ENCODE peak calls at places on chromosome 13, in eight cellular contexts. Q is AG04450; T is psoas muscle; Z is activated CD8-positive, alpha-beta T cell treated with anti-CD3 and anti-CD28 coated beads for 36 hours; A is breast epithelium; L is heart left ventricle; X is endothelial cell; B is adrenal gland. G is an unnamed sample.

GRCh38 chr13:35923347-35923746 is 207.8 kb downstream of the DCLK1 start:
- DNase-seq in Z (no peak), A (no peak), X (no peak), B (peak; percentile 44), L (peak; percentile 52), T (no peak), Q (no peak), G (peak; percentile 66)

GRCh38 chr13:21979156-21979819 is 308.4 kb downstream of the FGF9 start:
- DNase-seq in B (no peak), Q (no peak), L (no peak), T (no peak), Z (no peak), X (no peak), A (no peak), G (no peak)

GRCh38 chr13:42996584-42996983 is 4.5 kb upstream of the EPSTI1 start:
- DNase-seq in T (no peak), Z (no peak), L (no peak), A (no peak), B (no peak), Q (peak; percentile 81), X (no peak), G (no peak)

GRCh38 chr13:29498426-29499040 is 97.0 kb downstream of the SLC7A1 start:
- DNase-seq in B (no peak), L (no peak), A (no peak), T (no peak), Q (no peak), Z (no peak), X (no peak), G (no peak)

GRCh38 chr13:79709526-79709925 is 228.6 kb downstream of the NDFIP2 start:
- DNase-seq in Q (no peak), B (no peak), Z (no peak), L (no peak), X (no peak), T (no peak), A (no peak), G (no peak)

GRCh38 chr13:110006304-110006703 is 219.9 kb upstream of the IRS2 start:
- DNase-seq in Z (no peak), T (no peak), B (peak; percentile 20), A (peak; percentile 74), Q (no peak), L (peak; percentile 48), X (no peak), G (no peak)

GRCh38 chr13:112519517-112520060 is 68.4 kb downstream of the TUBGCP3 start:
- DNase-seq in X (no peak), A (no peak), Q (no peak), Z (no peak), B (no peak), L (no peak), T (no peak), G (no peak)

GRCh38 chr13:41418027-41418426 is 39.3 kb upstream of the RGCC start:
- DNase-seq in B (no peak), Z (no peak), Q (peak; percentile 36), T (no peak), L (no peak), A (no peak), X (no peak), G (peak; percentile 8)

GRCh38 chr13:36297600-36298338 is at the start of gene CCDC169:
- DNase-seq in T (peak; percentile 80), Z (peak; percentile 61), B (peak; percentile 82), X (peak; percentile 69), L (peak; percentile 82), Q (peak; percentile 10), A (peak; percentile 68), G (peak; percentile 88)

GRCh38 chr13:52882803-52883202 is 34.4 kb upstream of the PCDH8 start:
- DNase-seq in Z (no peak), T (no peak), X (no peak), Q (no peak), L (no peak), B (no peak), A (no peak), G (no peak)

GRCh38 chr13:31115616-31116015 is 46.1 kb downstream of the HSPH1 start:
- DNase-seq in B (no peak), L (no peak), Z (no peak), T (no peak), Q (no peak), X (no peak), A (no peak), G (peak; percentile 38)

GRCh38 chr13:74346960-74347359 is 212.8 kb upstream of the KLF12 start:
- DNase-seq in B (no peak), X (no peak), Q (no peak), Z (no peak), T (no peak), L (no peak), A (no peak), G (no peak)

GRCh38 chr13:76329004-76329403 is 557.2 kb downstream of the KCTD12 start:
- DNase-seq in L (no peak), A (no peak), Q (no peak), T (no peak), X (no peak), Z (no peak), B (no peak), G (no peak)

DNA sequence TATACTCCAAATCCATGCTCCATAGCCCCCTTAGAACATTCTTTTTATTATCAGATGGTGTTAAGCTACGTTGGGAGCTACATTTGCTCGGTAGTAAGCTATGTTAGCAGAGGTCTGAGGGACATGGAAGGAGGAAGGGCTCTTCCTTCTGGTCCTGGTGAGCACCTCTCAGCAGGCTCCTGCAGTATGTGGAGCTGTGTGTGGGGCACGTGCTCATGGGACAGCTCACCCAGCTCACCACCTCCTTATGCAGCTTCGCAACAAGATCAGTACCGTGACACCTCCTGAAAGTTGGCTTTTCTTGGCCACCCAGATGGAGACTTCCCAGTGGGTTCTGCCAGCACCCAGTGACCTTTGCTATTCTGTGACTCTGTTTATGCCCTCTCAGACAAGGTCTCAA is 400.5 kb upstream of the SLC10A2 start:
- DNase-seq in T (no peak), B (no peak), Z (no peak), A (no peak), X (no peak), L (no peak), Q (no peak), G (no peak)
- TF ChIP-seq CTCF in T (no peak), B (no peak), Z (no peak), A (no peak), X (no peak), L (no peak), Q (no peak), G (no peak)

GRCh38 chr13:25215253-25215575 is 43.1 kb upstream of the AMER2 start:
- DNase-seq in A (no peak), L (no peak), Q (no peak), Z (no peak), B (no peak), X (no peak), T (no peak), G (no peak)
- TF ChIP-seq CTCF in A (no peak), L (no peak), Q (no peak), Z (no peak), B (no peak), X (no peak), T (no peak), G (no peak)

GRCh38 chr13:93226065-93226622 is 463 bp upstream of the GPC6 start:
- DNase-seq in A (no peak), L (no peak), T (no peak), B (no peak), X (no peak), Q (no peak), Z (no peak), G (no peak)

GRCh38 chr13:93226623-93227279 is at the start of gene GPC6:
- DNase-seq in Z (no peak), T (no peak), L (no peak), B (peak; percentile 46), X (peak; percentile 60), Q (peak; percentile 88), A (no peak), G (no peak)

GRCh38 chr13:93227280-93227905 is 786 bp downstream of the GPC6 start:
- DNase-seq in L (peak; percentile 22), B (peak; percentile 24), Q (no peak), A (no peak), Z (no peak), X (peak; percentile 57), T (peak; percentile 50), G (no peak)

GRCh38 chr13:93230466-93230865 is 3.9 kb downstream of the GPC6 start:
- DNase-seq in Z (no peak), X (no peak), A (no peak), L (no peak), Q (no peak), B (no peak), T (no peak), G (no peak)

DNA sequence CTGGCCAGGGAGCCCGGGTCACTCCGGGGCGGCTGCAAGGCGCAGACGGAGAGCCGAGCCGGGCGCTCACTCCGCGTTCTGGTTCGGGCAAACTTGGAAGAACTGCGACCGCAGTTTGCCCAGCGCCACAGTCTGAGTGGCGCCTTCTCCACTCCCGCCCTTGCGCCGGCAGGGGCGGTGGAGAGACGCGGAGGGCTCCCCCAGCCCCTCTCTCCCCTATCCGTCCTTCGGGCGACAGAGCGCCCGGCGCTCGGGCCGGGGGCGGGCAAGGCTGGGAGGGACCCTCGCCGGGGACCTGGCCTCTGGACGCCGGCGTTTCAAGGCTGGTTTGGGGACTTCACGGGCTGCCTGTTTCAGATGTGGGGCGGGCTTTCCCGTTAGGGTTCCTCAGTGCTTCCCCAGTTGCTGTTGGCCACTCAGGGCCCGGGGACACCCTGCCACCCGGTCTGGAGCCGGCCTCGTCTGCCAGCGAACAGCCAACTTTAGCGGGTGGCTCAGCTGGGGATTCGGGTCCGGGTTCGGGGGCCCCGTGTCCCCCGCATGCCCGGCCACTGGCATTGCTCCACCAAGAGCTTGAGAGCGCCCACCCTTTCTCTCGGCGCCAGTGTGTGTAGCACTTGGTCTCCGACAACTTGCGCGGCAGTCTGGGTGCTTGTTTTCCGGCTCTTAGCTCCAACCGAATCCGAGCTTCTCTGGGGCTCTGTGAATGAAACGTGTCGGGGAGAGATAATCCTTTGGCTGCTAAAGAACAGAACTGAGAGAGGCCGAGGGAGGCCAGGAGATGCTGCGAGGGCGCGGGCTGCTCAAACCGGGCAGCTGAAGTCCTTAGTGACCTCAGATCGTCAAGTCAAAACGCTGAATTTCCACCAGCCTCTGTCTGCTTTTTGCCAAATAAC is 1.5 kb downstream of the GPC6 start:
- DNase-seq in Q (no peak), Z (no peak), B (peak; percentile 37), L (peak; percentile 48), A (no peak), X (peak; percentile 76), T (peak; percentile 66), G (peak; percentile 92)
- TF ChIP-seq CTCF in Q (peak; percentile 73), Z (no peak), B (peak; percentile 1), L (peak; percentile 22), A (no peak), X (peak; percentile 49), T (peak; percentile 15), G (peak; percentile 73)

GRCh38 chr13:105007166-105007808 is 1528.2 kb downstream of the EFNB2 start:
- DNase-seq in Z (no peak), T (no peak), X (peak; percentile 57), Q (no peak), B (no peak), A (no peak), L (no peak), G (no peak)

DNA sequence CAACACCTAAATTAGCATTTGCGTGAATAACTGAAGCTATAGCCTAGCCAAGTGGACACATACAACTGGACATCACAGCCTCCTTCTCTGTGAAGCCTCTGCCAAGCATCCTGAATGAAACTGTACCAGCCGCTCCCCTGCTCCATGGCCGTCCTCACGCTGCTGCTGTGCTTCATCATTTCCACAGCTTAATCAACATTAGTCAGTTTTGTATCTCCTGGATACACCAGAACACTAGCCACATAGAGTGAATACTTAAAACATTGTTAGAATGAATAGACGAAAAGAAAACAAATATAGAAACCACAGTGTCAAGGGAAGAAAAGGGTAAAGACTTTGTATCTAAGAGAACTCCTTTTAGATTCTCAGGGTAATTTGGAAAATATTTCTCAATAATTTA is 1526.9 kb downstream of the EFNB2 start:
- DNase-seq in B (no peak), X (no peak), T (no peak), Z (no peak), Q (no peak), L (no peak), A (no peak), G (no peak)
- TF ChIP-seq CTCF in B (no peak), X (no peak), T (no peak), Z (no peak), Q (no peak), L (no peak), A (no peak), G (no peak)